ENCODE peak calls at places on chromosome 6, in ten cellular contexts. E, F, Y, U, K, B, V, J, D and Z are unnamed samples.

GRCh38 chr6:57019434-57019833 is 27.1 kb upstream of the KIAA1586 start:
- DNase-seq in E (no peak), F (no peak), Y (no peak), U (no peak), K (no peak), B (no peak), V (no peak), J (no peak), D (no peak), Z (no peak)

GRCh38 chr6:100346203-100346602 is 118.5 kb downstream of the SIM1 start:
- DNase-seq in E (no peak), F (no peak), Y (no peak), U (no peak), K (no peak), B (no peak), V (no peak), J (no peak), D (no peak), Z (no peak)

GRCh38 chr6:106084973-106085686 is 1.0 kb upstream of the PRDM1 start:
- DNase-seq in E (no peak), F (no peak), Y (no peak), U (peak), K (peak), B (no peak), V (no peak), J (no peak), D (no peak), Z (no peak)

GRCh38 chr6:36350082-36350481 is 13.4 kb upstream of the BNIP5 start:
- DNase-seq in E (no peak), F (no peak), Y (no peak), U (no peak), K (no peak), B (peak), V (no peak), J (no peak), D (no peak), Z (no peak)

GRCh38 chr6:106512958-106513480 is 116.3 kb downstream of the RTN4IP1 start:
- DNase-seq in E (no peak), F (no peak), Y (no peak), U (no peak), K (no peak), B (no peak), V (no peak), J (no peak), D (no peak), Z (no peak)

GRCh38 chr6:87384449-87384848 is 23.3 kb upstream of the CFAP206 start:
- DNase-seq in E (no peak), F (no peak), Y (no peak), U (no peak), K (no peak), B (no peak), V (no peak), J (no peak), D (no peak), Z (no peak)

GRCh38 chr6:7633361-7633760 is 43.4 kb downstream of the SNRNP48 start:
- DNase-seq in E (no peak), F (no peak), Y (no peak), U (no peak), K (no peak), B (no peak), V (no peak), J (no peak), D (no peak), Z (no peak)

GRCh38 chr6:132495604-132496079 is 17.3 kb downstream of the STX7 start:
- DNase-seq in E (no peak), F (no peak), Y (no peak), U (no peak), K (no peak), B (no peak), V (no peak), J (no peak), D (no peak), Z (no peak)

GRCh38 chr6:76697585-76697984 is 625.1 kb upstream of the IMPG1 start:
- DNase-seq in E (no peak), F (peak), Y (no peak), U (no peak), K (peak), B (no peak), V (no peak), J (no peak), D (no peak), Z (no peak)

GRCh38 chr6:143536461-143536865 is 24.9 kb upstream of the FUCA2 start:
- DNase-seq in E (peak), F (no peak), Y (peak), U (no peak), K (peak), B (peak), V (no peak), J (no peak), D (no peak), Z (peak)

GRCh38 chr6:143607959-143608358 is 69.8 kb upstream of the PHACTR2 start:
- DNase-seq in E (no peak), F (no peak), Y (no peak), U (no peak), K (no peak), B (no peak), V (no peak), J (no peak), D (no peak), Z (no peak)

GRCh38 chr6:31663087-31663960 is 1.5 kb downstream of the GPANK1 start:
- DNase-seq in E (no peak), F (no peak), Y (no peak), U (no peak), K (peak), B (no peak), V (no peak), J (no peak), D (no peak), Z (no peak)

GRCh38 chr6:13614126-13614925 is 809 bp upstream of the NOL7 start:
- DNase-seq in E (peak), F (no peak), Y (no peak), U (peak), K (no peak), B (peak), V (peak), J (no peak), D (no peak), Z (peak)

GRCh38 chr6:15358579-15359327 is 112.9 kb downstream of the JARID2 start:
- DNase-seq in E (no peak), F (no peak), Y (no peak), U (no peak), K (no peak), B (no peak), V (no peak), J (no peak), D (no peak), Z (no peak)

GRCh38 chr6:127300411-127300810 is 33.7 kb downstream of the RNF146 start:
- DNase-seq in E (no peak), F (peak), Y (no peak), U (peak), K (peak), B (no peak), V (no peak), J (peak), D (peak), Z (no peak)

GRCh38 chr6:37501632-37502466 is 2.2 kb upstream of the CCDC167 start:
- DNase-seq in E (no peak), F (no peak), Y (peak), U (no peak), K (no peak), B (peak), V (no peak), J (no peak), D (no peak), Z (no peak)